ENCODE peak calls at places on chromosomes 6 and 20, in six cellular contexts. T, B, L, D, S and O are unnamed samples.

GRCh38 chr20:63284083-63284440 is 8.9 kb upstream of the COL20A1 start:
- DNase-seq in T (no peak), B (no peak), L (no peak), D (no peak), S (peak; percentile 24), O (no peak)

GRCh38 chr6:14037402-14038277 is 79.9 kb upstream of the CD83 start:
- DNase-seq in T (no peak), B (no peak), L (peak; percentile 68), D (peak; percentile 16), S (no peak), O (no peak)

GRCh38 chr6:401994-402640 is 10.6 kb downstream of the IRF4 start:
- DNase-seq in T (no peak), B (no peak), L (no peak), D (no peak), S (no peak), O (no peak)

GRCh38 chr20:13910492-13910891 is 79.9 kb downstream of the SEL1L2 start:
- DNase-seq in T (no peak), B (no peak), L (no peak), D (no peak), S (no peak), O (no peak)

GRCh38 chr6:1313364-1313754 is 1.5 kb downstream of the FOXQ1 start:
- DNase-seq in T (no peak), B (no peak), L (no peak), D (no peak), S (no peak), O (no peak)

GRCh38 chr6:10720229-10720959 is 2.5 kb upstream of the TMEM14C start:
- DNase-seq in T (no peak), B (no peak), L (peak; percentile 35), D (peak; percentile 43), S (peak; percentile 66), O (peak; percentile 50)

GRCh38 chr6:150729188-150729748 is 129.6 kb downstream of the PLEKHG1 start:
- DNase-seq in T (no peak), B (no peak), L (no peak), D (no peak), S (no peak), O (no peak)

GRCh38 chr6:111741177-111741952 is 131.9 kb downstream of the FYN start:
- DNase-seq in T (no peak), B (no peak), L (no peak), D (no peak), S (no peak), O (no peak)

GRCh38 chr20:56443654-56444540 is 24.5 kb upstream of the RTF2 start:
- DNase-seq in T (no peak), B (no peak), L (peak; percentile 74), D (no peak), S (no peak), O (no peak)

GRCh38 chr6:123527406-123527805 is 109.3 kb downstream of the TRDN start:
- DNase-seq in T (no peak), B (no peak), L (no peak), D (no peak), S (no peak), O (no peak)

GRCh38 chr20:61964675-61965605 is 100.7 kb downstream of the TAF4 start:
- DNase-seq in T (no peak), B (peak; percentile 39), L (no peak), D (no peak), S (no peak), O (no peak)

DNA sequence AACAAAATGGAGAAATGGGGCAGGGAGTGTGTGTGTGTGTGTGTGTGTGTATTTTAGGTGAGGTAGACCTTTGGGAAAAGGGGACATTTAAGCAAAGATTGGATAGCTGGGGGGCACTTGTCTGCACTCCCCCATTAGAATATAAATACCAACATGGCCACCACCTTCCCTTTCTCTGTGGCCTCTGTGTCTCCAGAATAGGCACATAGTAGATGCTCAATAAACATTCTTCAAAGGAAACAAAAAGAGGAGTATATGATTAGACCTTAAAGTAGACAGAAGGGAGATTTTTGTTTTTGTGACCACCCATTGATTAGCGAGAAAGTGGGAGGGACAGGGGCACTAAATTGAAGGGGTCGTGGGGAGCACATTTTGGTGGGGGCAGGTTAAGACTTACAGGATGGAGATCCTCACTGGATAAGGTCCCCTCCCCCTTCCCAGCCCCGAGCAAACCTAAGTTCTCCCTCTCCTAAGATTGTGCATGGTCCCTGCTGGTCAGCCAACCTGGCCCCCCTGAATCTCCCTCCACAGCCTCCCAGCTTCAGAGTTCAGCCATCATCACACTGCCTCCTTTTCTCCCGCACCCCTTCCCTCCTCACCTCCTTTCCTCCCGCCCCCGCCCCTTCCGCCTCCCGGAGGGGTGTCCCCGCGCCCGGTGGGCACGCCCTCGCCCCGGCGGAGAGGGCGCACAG is 514 bp upstream of the TSHZ2 start:
- DNase-seq in T (no peak), B (no peak), L (no peak), D (no peak), S (peak; percentile 5), O (no peak)
- H3K4me3 ChIP-seq in T (peak overlapping the region; percentile 58), B (no peak overlapping the region), L (peak overlapping the region; percentile 93), D (peak overlapping the region; percentile 82), S (no peak overlapping the region), O (peak overlapping the region; percentile 37)

DNA sequence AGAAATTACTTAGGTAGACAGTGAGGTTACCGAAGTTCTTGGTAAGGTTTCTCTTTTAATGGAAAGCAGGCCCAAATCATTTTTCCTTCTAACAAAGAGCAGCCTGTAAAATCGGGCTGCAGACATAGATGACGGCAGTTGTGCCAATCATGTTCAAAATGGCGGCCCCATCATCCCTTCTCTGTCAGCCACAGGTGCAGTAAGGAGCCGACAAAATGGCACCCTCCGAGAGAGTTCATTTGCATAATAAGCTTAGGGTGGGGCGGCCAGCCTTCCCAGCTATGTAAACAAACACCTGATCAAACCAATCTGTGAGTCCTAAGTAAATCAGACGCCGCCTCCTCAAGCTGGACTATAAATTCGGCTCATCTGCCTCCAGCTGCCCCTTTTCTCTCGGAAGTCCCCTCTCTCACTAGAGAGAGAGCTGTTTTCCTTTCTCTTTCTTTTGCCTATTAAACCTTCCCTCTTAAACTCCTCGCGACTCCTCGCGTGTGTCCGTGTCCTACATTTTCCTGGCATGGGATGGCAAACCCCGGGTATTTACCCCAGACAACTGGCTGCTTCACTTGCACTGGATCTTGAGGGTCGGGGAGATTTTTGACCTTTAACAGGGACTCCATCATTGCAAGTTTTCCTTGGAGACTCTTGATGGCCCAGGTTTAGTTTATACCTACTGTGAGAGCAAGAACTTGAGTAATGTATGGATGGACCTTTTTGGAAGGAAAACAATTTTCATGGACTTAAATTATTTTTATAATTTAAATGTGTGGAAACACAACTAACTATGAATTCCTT is 8.9 kb upstream of the DDR1 start:
- DNase-seq in T (no peak), B (no peak), L (no peak), D (no peak), S (no peak), O (no peak)
- H3K9me3 ChIP-seq in T (peaks cover 9% of the 10 kb centered on the region), B (no peaks in the 10 kb centered on the region), L (no peaks in the 10 kb centered on the region), D (peaks cover 9% of the 10 kb centered on the region), S (no peaks in the 10 kb centered on the region), O (peaks cover 11% of the 10 kb centered on the region)

GRCh38 chr20:38418509-38419204 is 16.5 kb downstream of the SNHG17 start:
- DNase-seq in T (no peak), B (peak; percentile 73), L (peak; percentile 74), D (no peak), S (no peak), O (no peak)
- H3K36me3 ChIP-seq in T (no peaks in the 10 kb centered on the region), B (no peaks in the 10 kb centered on the region), L (peaks cover 36% of the 10 kb centered on the region), D (peaks cover 48% of the 10 kb centered on the region), S (peaks cover 52% of the 10 kb centered on the region), O (peaks cover 89% of the 10 kb centered on the region)

GRCh38 chr20:31740656-31741323 is 1.7 kb downstream of the TPX2 start:
- DNase-seq in T (no peak), B (no peak), L (no peak), D (no peak), S (no peak), O (no peak)
- H3K4me3 ChIP-seq in T (peak overlapping the region; percentile 92), B (no peak overlapping the region), L (peak overlapping the region; percentile 47), D (peak overlapping the region; percentile 77), S (no peak overlapping the region), O (peak overlapping the region; percentile 63)

DNA sequence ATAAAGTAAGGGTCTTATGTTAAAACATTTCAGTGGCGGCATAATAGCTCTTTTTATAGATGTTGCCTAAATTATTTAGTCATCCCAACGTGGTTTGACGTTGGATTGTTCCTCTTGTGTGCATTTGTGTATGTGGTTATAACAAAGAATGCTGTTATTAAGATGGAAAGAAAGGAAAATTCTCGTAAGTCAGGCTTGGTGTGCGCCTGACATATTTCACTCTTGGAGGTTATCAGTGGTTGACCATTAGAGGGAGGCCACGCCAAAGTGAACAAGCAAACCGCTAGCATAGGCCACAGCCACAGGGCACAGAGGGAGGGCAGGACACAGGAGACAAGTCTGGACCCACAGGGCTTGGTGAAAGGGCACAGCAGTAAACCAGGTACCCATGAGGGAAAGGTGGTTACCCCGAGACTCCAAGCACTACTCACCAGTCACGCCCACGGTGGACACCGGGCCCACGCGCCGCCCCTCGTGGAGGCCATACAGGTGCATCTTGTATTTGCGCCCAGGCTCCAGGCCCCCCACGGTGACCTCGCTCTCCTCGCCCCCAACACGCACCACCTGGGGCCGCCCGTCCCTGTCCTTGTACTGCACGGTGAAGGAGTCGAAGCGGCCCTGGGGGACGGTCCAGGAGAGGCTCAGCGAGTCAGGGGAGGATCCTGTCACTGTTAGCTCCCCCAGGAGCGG is 22.9 kb downstream of the CYP21A2 start:
- DNase-seq in T (no peak), B (no peak), L (no peak), D (no peak), S (no peak), O (no peak)
- H3K9me3 ChIP-seq in T (no peaks in the 10 kb centered on the region), B (no peaks in the 10 kb centered on the region), L (no peaks in the 10 kb centered on the region), D (no peaks in the 10 kb centered on the region), S (no peaks in the 10 kb centered on the region), O (no peaks in the 10 kb centered on the region)

GRCh38 chr20:47773381-47773786 is 11.9 kb downstream of the SULF2 start:
- DNase-seq in T (no peak), B (no peak), L (no peak), D (no peak), S (no peak), O (no peak)

GRCh38 chr20:47777220-47777619 is 8.1 kb downstream of the SULF2 start:
- DNase-seq in T (no peak), B (no peak), L (no peak), D (no peak), S (no peak), O (no peak)

GRCh38 chr20:47776639-47777038 is 8.6 kb downstream of the SULF2 start:
- DNase-seq in T (no peak), B (no peak), L (no peak), D (no peak), S (no peak), O (no peak)

GRCh38 chr20:47775039-47775438 is 10.2 kb downstream of the SULF2 start:
- DNase-seq in T (no peak), B (no peak), L (no peak), D (no peak), S (no peak), O (no peak)

GRCh38 chr20:47774081-47774777 is 11.1 kb downstream of the SULF2 start:
- DNase-seq in T (peak; percentile 38), B (no peak), L (no peak), D (no peak), S (no peak), O (no peak)
- H3K36me3 ChIP-seq in T (no peaks in the 10 kb centered on the region), B (no peaks in the 10 kb centered on the region), L (no peaks in the 10 kb centered on the region), D (no peaks in the 10 kb centered on the region), S (no peaks in the 10 kb centered on the region), O (no peaks in the 10 kb centered on the region)